ENCODE peak calls at places on chromosomes 6 and 20, in six cellular contexts. R is amniotic stem cell; X is naive thymus-derived CD8-positive, alpha-beta T cell; L is choroid plexus epithelial cell; G is neural crest cell; V is activated CD8-positive, alpha-beta memory T cell treated with anti-CD3 and anti-CD28 coated beads, Interleukin-2, amount 10 ng/mL, durations not matched to agents 7 days and 5 days. E is an unnamed sample.

GRCh38 chr6:89254569-89254968 is 37.4 kb upstream of the GABRR1 start:
- DNase-seq in R (no peak), V (no peak), G (no peak), L (peak), X (no peak), E (no peak)

GRCh38 chr6:75458895-75459294 is 34.7 kb downstream of the FILIP1 start:
- DNase-seq in R (no peak), X (no peak), V (no peak), G (no peak), L (peak), E (no peak)

GRCh38 chr6:32635526-32636123 is 1.6 kb upstream of the HLA-DQA1 start:
- DNase-seq in G (no peak), L (no peak), X (no peak), V (no peak), R (no peak), E (no peak)

GRCh38 chr6:55009114-55009513 is 162.5 kb downstream of the FAM83B start:
- DNase-seq in X (no peak), V (no peak), G (no peak), R (no peak), L (no peak), E (no peak)

GRCh38 chr6:3291987-3292386 is 33.2 kb downstream of the PSMG4 start:
- DNase-seq in X (no peak), R (no peak), L (peak), V (no peak), G (no peak), E (no peak)

GRCh38 chr6:163985040-163985439 is 570.5 kb downstream of the QKI start:
- DNase-seq in V (no peak), R (no peak), L (no peak), G (no peak), X (no peak), E (no peak)

GRCh38 chr20:7703436-7703835 is 236.8 kb downstream of the HAO1 start:
- DNase-seq in X (no peak), G (no peak), V (no peak), L (no peak), R (no peak), E (no peak)

GRCh38 chr6:56923565-56923964 is 31.3 kb upstream of the BEND6 start:
- DNase-seq in V (no peak), X (no peak), R (no peak), G (no peak), L (no peak), E (no peak)

GRCh38 chr20:4067600-4068261 is 52.4 kb upstream of the RNF24 start:
- DNase-seq in L (peak), G (no peak), R (no peak), X (no peak), V (no peak), E (no peak)

GRCh38 chr20:9407805-9408421 is 106.5 kb upstream of the LAMP5 start:
- DNase-seq in V (peak), R (peak), G (peak), X (peak), L (peak), E (peak)

GRCh38 chr6:113570176-113570575 is 287.0 kb upstream of the MARCKS start:
- DNase-seq in L (no peak), X (no peak), R (no peak), V (no peak), G (no peak), E (no peak)

E was measured in memory B cell.